ENCODE peak calls at places on chromosomes 7 and 10, in seven cellular contexts. One of them, this sample, is unnamed.

GRCh38 chr10:1657500-1657899 is 79.8 kb downstream of the ADARB2 start:
- DNase-seq in IMR-90: no peak
- DNase-seq in H9: no peak
- DNase-seq in neuronal stem cell: no peak
- DNase-seq in mesendoderm: peak
- DNase-seq in trophoblast cell: no peak
- DNase-seq in H1: no peak
- DNase-seq in this sample: no peak

GRCh38 chr7:36283711-36284130 is 105.9 kb upstream of the ANLN start:
- DNase-seq in IMR-90: no peak
- DNase-seq in H9: no peak
- DNase-seq in neuronal stem cell: no peak
- DNase-seq in mesendoderm: no peak
- DNase-seq in trophoblast cell: peak
- DNase-seq in H1: no peak
- DNase-seq in this sample: peak

GRCh38 chr7:4849390-4849789 is 12.4 kb downstream of the PAPOLB start:
- DNase-seq in IMR-90: peak
- DNase-seq in H9: no peak
- DNase-seq in neuronal stem cell: no peak
- DNase-seq in mesendoderm: peak
- DNase-seq in trophoblast cell: peak
- DNase-seq in H1: no peak
- DNase-seq in this sample: no peak

GRCh38 chr7:23467281-23467680 is 3.0 kb downstream of the IGF2BP3 start:
- DNase-seq in IMR-90: no peak
- DNase-seq in H9: no peak
- DNase-seq in neuronal stem cell: no peak
- DNase-seq in mesendoderm: peak
- DNase-seq in trophoblast cell: no peak
- DNase-seq in H1: no peak
- DNase-seq in this sample: no peak

GRCh38 chr7:618539-619355 is 99.1 kb upstream of the PDGFA start:
- DNase-seq in IMR-90: peak
- DNase-seq in H9: no peak
- DNase-seq in neuronal stem cell: no peak
- DNase-seq in mesendoderm: no peak
- DNase-seq in trophoblast cell: no peak
- DNase-seq in H1: no peak
- DNase-seq in this sample: peak

GRCh38 chr7:80312139-80312661 is 177.6 kb downstream of the GNAI1 start:
- DNase-seq in IMR-90: peak
- DNase-seq in H9: no peak
- DNase-seq in neuronal stem cell: no peak
- DNase-seq in mesendoderm: peak
- DNase-seq in trophoblast cell: no peak
- DNase-seq in H1: no peak
- DNase-seq in this sample: peak

GRCh38 chr10:90779573-90779972 is 78.3 kb downstream of the HTR7 start:
- DNase-seq in IMR-90: peak
- DNase-seq in H9: no peak
- DNase-seq in neuronal stem cell: no peak
- DNase-seq in mesendoderm: peak
- DNase-seq in trophoblast cell: no peak
- DNase-seq in H1: no peak
- DNase-seq in this sample: no peak

GRCh38 chr7:7264306-7265040 is 82.1 kb downstream of the C1GALT1 start:
- DNase-seq in IMR-90: no peak
- DNase-seq in H9: no peak
- DNase-seq in neuronal stem cell: no peak
- DNase-seq in mesendoderm: no peak
- DNase-seq in trophoblast cell: peak
- DNase-seq in H1: no peak
- DNase-seq in this sample: no peak

GRCh38 chr10:82091413-82091812 is 216.4 kb downstream of the NRG3 start:
- DNase-seq in IMR-90: no peak
- DNase-seq in H9: no peak
- DNase-seq in neuronal stem cell: no peak
- DNase-seq in mesendoderm: no peak
- DNase-seq in trophoblast cell: no peak
- DNase-seq in H1: no peak
- DNase-seq in this sample: no peak

GRCh38 chr7:32163141-32163806 is 93.1 kb upstream of the PDE1C start:
- DNase-seq in IMR-90: peak
- DNase-seq in H9: no peak
- DNase-seq in neuronal stem cell: no peak
- DNase-seq in mesendoderm: peak
- DNase-seq in trophoblast cell: no peak
- DNase-seq in H1: no peak
- DNase-seq in this sample: peak

GRCh38 chr7:127667017-127667670 is 15.2 kb downstream of the SND1 start:
- DNase-seq in IMR-90: peak
- DNase-seq in H9: no peak
- DNase-seq in neuronal stem cell: no peak
- DNase-seq in mesendoderm: no peak
- DNase-seq in trophoblast cell: no peak
- DNase-seq in H1: no peak
- DNase-seq in this sample: peak

GRCh38 chr10:113463777-113464176 is 89.1 kb upstream of the HABP2 start:
- DNase-seq in IMR-90: peak
- DNase-seq in H9: no peak
- DNase-seq in neuronal stem cell: no peak
- DNase-seq in mesendoderm: no peak
- DNase-seq in trophoblast cell: no peak
- DNase-seq in H1: no peak
- DNase-seq in this sample: peak

GRCh38 chr7:100585511-100586265 is at the start of gene LRCH4:
- DNase-seq in IMR-90: no peak
- DNase-seq in H9: peak
- DNase-seq in neuronal stem cell: no peak
- DNase-seq in mesendoderm: peak
- DNase-seq in trophoblast cell: peak
- DNase-seq in H1: no peak
- DNase-seq in this sample: no peak

GRCh38 chr10:115050375-115050960 is 42.7 kb upstream of the ATRNL1 start:
- DNase-seq in IMR-90: no peak
- DNase-seq in H9: no peak
- DNase-seq in neuronal stem cell: no peak
- DNase-seq in mesendoderm: peak
- DNase-seq in trophoblast cell: peak
- DNase-seq in H1: no peak
- DNase-seq in this sample: no peak

GRCh38 chr10:106267591-106267990 is 896.9 kb downstream of the SORCS1 start:
- DNase-seq in IMR-90: no peak
- DNase-seq in H9: no peak
- DNase-seq in neuronal stem cell: no peak
- DNase-seq in mesendoderm: no peak
- DNase-seq in trophoblast cell: no peak
- DNase-seq in H1: no peak
- DNase-seq in this sample: no peak

GRCh38 chr10:5620223-5620721 is 46.1 kb downstream of the ASB13 start:
- DNase-seq in IMR-90: no peak
- DNase-seq in H9: no peak
- DNase-seq in neuronal stem cell: no peak
- DNase-seq in mesendoderm: no peak
- DNase-seq in trophoblast cell: no peak
- DNase-seq in H1: no peak
- DNase-seq in this sample: no peak

GRCh38 chr10:34637419-34637911 is 177.6 kb downstream of the PARD3 start:
- DNase-seq in IMR-90: peak
- DNase-seq in H9: peak
- DNase-seq in neuronal stem cell: peak
- DNase-seq in mesendoderm: peak
- DNase-seq in trophoblast cell: peak
- DNase-seq in H1: peak
- DNase-seq in this sample: peak

GRCh38 chr7:156148547-156148946 is 336.3 kb upstream of the SHH start:
- DNase-seq in IMR-90: no peak
- DNase-seq in H9: no peak
- DNase-seq in neuronal stem cell: no peak
- DNase-seq in mesendoderm: no peak
- DNase-seq in trophoblast cell: no peak
- DNase-seq in H1: no peak
- DNase-seq in this sample: no peak

GRCh38 chr7:131123991-131124629 is 203.6 kb upstream of the MKLN1 start:
- DNase-seq in IMR-90: no peak
- DNase-seq in H9: no peak
- DNase-seq in neuronal stem cell: no peak
- DNase-seq in mesendoderm: no peak
- DNase-seq in trophoblast cell: no peak
- DNase-seq in H1: no peak
- DNase-seq in this sample: no peak
- H3K27ac ChIP-seq in IMR-90: no peak
- H3K27ac ChIP-seq in H9: no peak
- H3K27ac ChIP-seq in neuronal stem cell: no peak
- H3K27ac ChIP-seq in mesendoderm: no peak
- H3K27ac ChIP-seq in trophoblast cell: no peak
- H3K27ac ChIP-seq in H1: no peak
- H3K27ac ChIP-seq in this sample: no peak

DNA sequence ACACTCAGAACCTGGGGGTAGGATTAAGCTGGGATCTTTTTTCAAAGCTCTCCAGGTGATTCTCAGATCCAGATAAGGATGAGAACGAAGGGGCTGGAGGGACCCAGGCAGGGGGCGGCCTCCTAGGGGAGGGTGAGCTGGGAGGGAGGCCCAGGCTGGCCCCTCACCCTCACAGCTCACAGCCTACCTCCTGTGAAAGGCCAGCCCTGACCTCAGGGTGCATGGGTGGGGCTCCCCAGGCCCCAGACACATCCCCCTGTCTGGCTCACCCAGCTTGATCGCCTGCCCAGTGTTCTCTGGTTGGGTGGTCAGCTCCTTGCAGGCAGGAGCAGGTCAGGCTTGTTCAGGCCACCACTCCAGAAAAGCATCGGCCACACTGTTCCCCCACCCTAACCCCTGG is 24.3 kb downstream of the CTBP2 start:
- DNase-seq in IMR-90: no peak
- DNase-seq in H9: no peak
- DNase-seq in neuronal stem cell: no peak
- DNase-seq in mesendoderm: no peak
- DNase-seq in trophoblast cell: no peak
- DNase-seq in H1: no peak
- DNase-seq in this sample: no peak
- H3K18ac ChIP-seq in IMR-90: no peak
- H3K18ac ChIP-seq in H9: no peak
- H3K18ac ChIP-seq in neuronal stem cell: peak
- H3K18ac ChIP-seq in mesendoderm: no peak
- H3K18ac ChIP-seq in trophoblast cell: no peak
- H3K18ac ChIP-seq in H1: no peak
- H3K18ac ChIP-seq in this sample: no peak

GRCh38 chr10:43599333-43599732 is 6.9 kb upstream of the ZNF485 start:
- DNase-seq in IMR-90: no peak
- DNase-seq in H9: no peak
- DNase-seq in neuronal stem cell: no peak
- DNase-seq in mesendoderm: no peak
- DNase-seq in trophoblast cell: no peak
- DNase-seq in H1: no peak
- DNase-seq in this sample: no peak
- H3K27ac ChIP-seq in IMR-90: no peak
- H3K27ac ChIP-seq in H9: no peak
- H3K27ac ChIP-seq in neuronal stem cell: no peak
- H3K27ac ChIP-seq in mesendoderm: no peak
- H3K27ac ChIP-seq in trophoblast cell: no peak
- H3K27ac ChIP-seq in H1: no peak
- H3K27ac ChIP-seq in this sample: no peak

DNA sequence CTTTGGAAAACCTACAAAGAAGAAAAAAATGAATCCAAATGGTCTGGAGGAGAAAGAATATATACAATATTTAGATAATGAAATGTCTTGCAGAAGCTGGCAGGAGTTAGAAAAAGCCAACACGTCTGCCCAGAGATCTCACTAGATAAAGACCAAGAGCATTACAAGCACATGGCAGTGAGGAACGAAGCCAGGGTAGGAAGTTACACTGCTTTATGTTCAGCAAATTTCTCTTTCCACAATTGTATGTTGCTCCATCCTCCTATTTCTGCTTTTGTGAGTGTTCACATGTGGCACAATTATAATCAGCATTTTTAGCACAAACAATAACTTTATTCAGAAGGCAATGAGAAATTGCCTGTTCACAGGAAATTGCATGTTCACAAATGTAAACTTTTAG is 53.6 kb downstream of the LRRC17 start:
- DNase-seq in IMR-90: no peak
- DNase-seq in H9: no peak
- DNase-seq in neuronal stem cell: no peak
- DNase-seq in mesendoderm: no peak
- DNase-seq in trophoblast cell: no peak
- DNase-seq in H1: no peak
- DNase-seq in this sample: no peak
- H3K18ac ChIP-seq in IMR-90: no peak
- H3K18ac ChIP-seq in H9: no peak
- H3K18ac ChIP-seq in neuronal stem cell: no peak
- H3K18ac ChIP-seq in mesendoderm: no peak
- H3K18ac ChIP-seq in trophoblast cell: no peak
- H3K18ac ChIP-seq in H1: no peak
- H3K18ac ChIP-seq in this sample: no peak

GRCh38 chr7:8380130-8380529 is 53.3 kb upstream of the NXPH1 start:
- DNase-seq in IMR-90: no peak
- DNase-seq in H9: no peak
- DNase-seq in neuronal stem cell: no peak
- DNase-seq in mesendoderm: no peak
- DNase-seq in trophoblast cell: no peak
- DNase-seq in H1: no peak
- DNase-seq in this sample: no peak

GRCh38 chr7:8379264-8379663 is 54.1 kb upstream of the NXPH1 start:
- DNase-seq in IMR-90: no peak
- DNase-seq in H9: no peak
- DNase-seq in neuronal stem cell: peak
- DNase-seq in mesendoderm: no peak
- DNase-seq in trophoblast cell: no peak
- DNase-seq in H1: no peak
- DNase-seq in this sample: no peak

GRCh38 chr7:8373856-8374255 is 59.6 kb upstream of the NXPH1 start:
- DNase-seq in IMR-90: no peak
- DNase-seq in H9: peak
- DNase-seq in neuronal stem cell: no peak
- DNase-seq in mesendoderm: no peak
- DNase-seq in trophoblast cell: no peak
- DNase-seq in H1: no peak
- DNase-seq in this sample: no peak

GRCh38 chr7:8378349-8379019 is 54.9 kb upstream of the NXPH1 start:
- DNase-seq in IMR-90: no peak
- DNase-seq in H9: no peak
- DNase-seq in neuronal stem cell: no peak
- DNase-seq in mesendoderm: no peak
- DNase-seq in trophoblast cell: no peak
- DNase-seq in H1: no peak
- DNase-seq in this sample: no peak
- H3K27ac ChIP-seq in IMR-90: no peak
- H3K27ac ChIP-seq in H9: no peak
- H3K27ac ChIP-seq in neuronal stem cell: no peak
- H3K27ac ChIP-seq in mesendoderm: no peak
- H3K27ac ChIP-seq in trophoblast cell: no peak
- H3K27ac ChIP-seq in H1: no peak
- H3K27ac ChIP-seq in this sample: no peak

GRCh38 chr10:95403690-95404459 is 113.1 kb upstream of the PDLIM1 start:
- DNase-seq in IMR-90: no peak
- DNase-seq in H9: no peak
- DNase-seq in neuronal stem cell: no peak
- DNase-seq in mesendoderm: no peak
- DNase-seq in trophoblast cell: no peak
- DNase-seq in H1: no peak
- DNase-seq in this sample: no peak
- H3K18ac ChIP-seq in IMR-90: no peak
- H3K18ac ChIP-seq in H9: no peak
- H3K18ac ChIP-seq in neuronal stem cell: no peak
- H3K18ac ChIP-seq in mesendoderm: no peak
- H3K18ac ChIP-seq in trophoblast cell: no peak
- H3K18ac ChIP-seq in H1: no peak
- H3K18ac ChIP-seq in this sample: no peak

This sample was measured in mesenchymal stem cell.